ENCODE peak calls at places on chromosomes 16 and 17, in five cellular contexts. I is memory B cell; F is activated CD4-positive, CD25-positive, alpha-beta regulatory T cell treated with anti-CD3 and anti-CD28 coated beads, Interleukin-2, amount 50 U/mL, for 72 hours; T is effector CD4-positive, alpha-beta T cell; C is H9. S is an unnamed sample.

GRCh38 chr16:85302848-85303353 is 190.6 kb upstream of the CIBAR2 start:
- DNase-seq in C (no peak), T (no peak), F (no peak), I (no peak), S (no peak)

GRCh38 chr17:10295728-10296343 is 77.0 kb downstream of the MYH13 start:
- DNase-seq in I (no peak), T (no peak), F (no peak), C (peak; percentile 83), S (no peak)

GRCh38 chr17:31320791-31321190 is 631 bp downstream of the EVI2A start:
- DNase-seq in F (no peak), C (no peak), I (no peak), T (no peak), S (no peak)

GRCh38 chr17:49730078-49730786 is 22.5 kb upstream of the SLC35B1 start:
- DNase-seq in C (no peak), F (no peak), I (no peak), T (no peak), S (peak; percentile 80)

GRCh38 chr17:57006040-57006439 is 28.1 kb downstream of the SCPEP1 start:
- DNase-seq in C (no peak), I (no peak), T (no peak), F (no peak), S (peak; percentile 32)

GRCh38 chr17:27495460-27495859 is 39.2 kb downstream of the KSR1 start:
- DNase-seq in F (no peak), I (no peak), T (no peak), C (no peak), S (no peak)

GRCh38 chr16:54048994-54049929 is 237.3 kb downstream of the IRX3 start:
- DNase-seq in F (no peak), T (no peak), I (no peak), C (peak; percentile 80), S (no peak)

GRCh38 chr16:88561485-88562369 is 8.5 kb upstream of the ZC3H18 start:
- DNase-seq in I (no peak), C (peak; percentile 56), T (peak; percentile 36), F (no peak), S (no peak)

GRCh38 chr17:34672176-34672785 is 92.9 kb downstream of the TMEM132E start:
- DNase-seq in C (no peak), F (no peak), I (no peak), T (no peak), S (no peak)

GRCh38 chr17:78214016-78214705 is at the start of gene BIRC5:
- DNase-seq in I (peak; percentile 95), C (peak; percentile 93), T (peak; percentile 89), F (peak; percentile 95), S (peak; percentile 87)

GRCh38 chr17:49379926-49380325 is 17.9 kb upstream of the ZNF652 start:
- DNase-seq in F (no peak), T (no peak), C (no peak), I (no peak), S (no peak)

GRCh38 chr17:14826361-14826760 is 438.8 kb downstream of the PMP22 start:
- DNase-seq in F (no peak), C (no peak), T (no peak), I (no peak), S (no peak)

S was measured in ureter.